ENCODE peak calls at places on chromosomes 3 and 15, in four cellular contexts. T is mucosa of gallbladder, F is WTC11, S is cardiac muscle cell. Q is an unnamed sample.

GRCh38 chr3:32453346-32453745 is 49.3 kb downstream of the CMTM6 start:
- DNase-seq in T (no peak), F (no peak), S (no peak), Q (no peak)

GRCh38 chr3:42659451-42660130 is 6.1 kb downstream of the ZBTB47 start:
- DNase-seq in T (no peak), F (no peak), S (no peak), Q (no peak)

GRCh38 chr15:99635794-99636193 is 70.0 kb downstream of the MEF2A start:
- DNase-seq in T (no peak), F (no peak), S (no peak), Q (no peak)

GRCh38 chr3:196629234-196629633 is 10.3 kb upstream of the NRROS start:
- DNase-seq in T (no peak), F (no peak), S (no peak), Q (no peak)

GRCh38 chr3:180570238-180570637 is 31.7 kb upstream of the TTC14 start:
- DNase-seq in T (no peak), F (no peak), S (no peak), Q (no peak)

GRCh38 chr3:155179966-155180757 is 100.0 kb downstream of the MME start:
- DNase-seq in T (no peak), F (no peak), S (no peak), Q (no peak)

GRCh38 chr15:90982135-90982534 is 12.2 kb downstream of the PRC1 start:
- DNase-seq in T (no peak), F (no peak), S (no peak), Q (no peak)

GRCh38 chr3:114893361-114893760 is 253.7 kb downstream of the ZBTB20 start:
- DNase-seq in T (no peak), F (no peak), S (no peak), Q (no peak)

GRCh38 chr3:37241880-37242279 is 67.5 kb upstream of the LRRFIP2 start:
- DNase-seq in T (no peak), F (no peak), S (no peak), Q (no peak)

GRCh38 chr15:34810455-34811146 is 15.3 kb upstream of the ACTC1 start:
- DNase-seq in T (no peak), F (no peak), S (no peak), Q (no peak)

GRCh38 chr3:50486219-50486888 is 17.1 kb downstream of the CACNA2D2 start:
- DNase-seq in T (no peak), F (no peak), S (no peak), Q (no peak)

GRCh38 chr15:72758195-72758594 is 25.4 kb downstream of the ADPGK start:
- DNase-seq in T (no peak), F (no peak), S (no peak), Q (no peak)

GRCh38 chr3:7585052-7585451 is 724.1 kb downstream of the GRM7 start:
- DNase-seq in T (no peak), F (no peak), S (no peak), Q (no peak)

GRCh38 chr3:197936819-197937384 is 13.1 kb upstream of the RPL35A start:
- DNase-seq in T (no peak), F (no peak), S (no peak), Q (no peak)

GRCh38 chr3:74692-75243 is 121.8 kb upstream of the CHL1 start:
- DNase-seq in T (no peak), F (no peak), S (no peak), Q (no peak)

GRCh38 chr3:158780795-158781590 is 20.9 kb upstream of the MFSD1 start:
- DNase-seq in T (no peak), F (no peak), S (no peak), Q (no peak)

GRCh38 chr15:93109370-93110105 is 20.5 kb upstream of the RGMA start:
- DNase-seq in T (no peak), F (peak; percentile 57), S (no peak), Q (no peak)

GRCh38 chr3:178131801-178132200 is 404.4 kb upstream of the KCNMB2 start:
- DNase-seq in T (no peak), F (no peak), S (no peak), Q (no peak)

GRCh38 chr15:75042730-75043508 is 19.5 kb downstream of the PPCDC start:
- DNase-seq in T (peak; percentile 81), F (peak; percentile 66), S (peak; percentile 90), Q (no peak)

GRCh38 chr3:49248828-49249227 is 28.2 kb downstream of the C3orf62 start:
- DNase-seq in T (peak; percentile 35), F (no peak), S (no peak), Q (no peak)

GRCh38 chr3:65284971-65285370 is 597.2 kb upstream of the ADAMTS9 start:
- DNase-seq in T (no peak), F (no peak), S (no peak), Q (no peak)

GRCh38 chr3:138686771-138687221 is 78.2 kb downstream of the FAIM start:
- DNase-seq in T (no peak), F (no peak), S (peak; percentile 37), Q (no peak)

GRCh38 chr15:93505506-93505905 is 416.5 kb upstream of the RGMA start:
- DNase-seq in T (no peak), F (no peak), S (no peak), Q (no peak)

GRCh38 chr3:149277338-149277813 is 55.7 kb upstream of the CP start:
- DNase-seq in T (no peak), F (no peak), S (no peak), Q (no peak)

GRCh38 chr15:43880406-43881184 is 53.8 kb downstream of the WDR76 start:
- DNase-seq in T (no peak), F (no peak), S (no peak), Q (no peak)

GRCh38 chr3:62837145-62837787 is 38.0 kb downstream of the CADPS start:
- DNase-seq in T (no peak), F (no peak), S (no peak), Q (no peak)

GRCh38 chr3:75334299-75334698 is 329.8 kb upstream of the FRG2C start:
- DNase-seq in T (no peak), F (no peak), S (no peak), Q (no peak)

GRCh38 chr3:126052196-126053058 is 31.5 kb downstream of the SLC41A3 start:
- DNase-seq in T (no peak), F (no peak), S (no peak), Q (no peak)

GRCh38 chr3:87333393-87333892 is 57.1 kb upstream of the POU1F1 start:
- DNase-seq in T (no peak), F (no peak), S (no peak), Q (no peak)

GRCh38 chr15:85691350-85692240 is 103.1 kb downstream of the KLHL25 start:
- DNase-seq in T (no peak), F (no peak), S (no peak), Q (no peak)

GRCh38 chr15:64693134-64693533 is 82.3 kb downstream of the RBPMS2 start:
- DNase-seq in T (peak; percentile 55), F (no peak), S (no peak), Q (no peak)

GRCh38 chr3:152417181-152417580 is 148.5 kb downstream of the MBNL1 start:
- DNase-seq in T (no peak), F (no peak), S (no peak), Q (no peak)

GRCh38 chr3:8482960-8483665 is 18.5 kb upstream of the LMCD1 start:
- DNase-seq in T (peak; percentile 87), F (no peak), S (no peak), Q (no peak)

GRCh38 chr15:50390549-50391264 is 33.5 kb upstream of the USP8 start:
- DNase-seq in T (no peak), F (no peak), S (no peak), Q (no peak)

GRCh38 chr15:27561816-27562215 is 537.3 kb downstream of the OCA2 start:
- DNase-seq in T (no peak), F (no peak), S (no peak), Q (no peak)